ENCODE peak calls at places on chromosomes 7 and 10, in four cellular contexts. J is astrocyte, L is cardiac muscle cell, K is AG04450. I is an unnamed sample.

GRCh38 chr10:10804998-10805737 is 212.5 kb upstream of the CELF2 start:
- DNase-seq in K (no peak), J (peak; percentile 91), L (no peak), I (no peak)

GRCh38 chr10:69270990-69271389 is 7.3 kb upstream of the HK1 start:
- DNase-seq in K (no peak), L (no peak), J (no peak), I (no peak)

GRCh38 chr7:2814682-2815522 is 29.2 kb downstream of the GNA12 start:
- DNase-seq in L (no peak), J (peak; percentile 59), K (no peak), I (no peak)

GRCh38 chr7:42972703-42973500 is 40.7 kb downstream of the MRPL32 start:
- DNase-seq in K (peak; percentile 55), J (peak; percentile 99), L (peak; percentile 34), I (peak; percentile 23)

GRCh38 chr7:115838829-115839228 is 191.7 kb downstream of the TFEC start:
- DNase-seq in K (no peak), L (no peak), J (no peak), I (no peak)

GRCh38 chr7:28986723-28987122 is 28.6 kb upstream of the TRIL start:
- DNase-seq in J (peak; percentile 80), K (peak; percentile 52), L (no peak), I (no peak)

GRCh38 chr10:88934900-88935672 is 17.5 kb downstream of the ACTA2 start:
- DNase-seq in J (peak; percentile 62), L (peak; percentile 85), K (peak; percentile 60), I (peak; percentile 45)

GRCh38 chr7:100247152-100247757 is 27.5 kb downstream of the PVRIG start:
- DNase-seq in L (peak; percentile 49), K (peak; percentile 61), J (peak; percentile 69), I (peak; percentile 73)

GRCh38 chr7:85160223-85160622 is 26.6 kb downstream of the SEMA3D start:
- DNase-seq in J (peak; percentile 58), L (no peak), K (no peak), I (no peak)

GRCh38 chr7:23594879-23595604 is 2.1 kb upstream of the CCDC126 start:
- DNase-seq in K (no peak), L (no peak), J (no peak), I (peak; percentile 31)

GRCh38 chr10:63007112-63007511 is 126.0 kb upstream of the NRBF2 start:
- DNase-seq in J (no peak), K (no peak), L (no peak), I (no peak)

GRCh38 chr7:133301444-133301843 is 48.6 kb downstream of the EXOC4 start:
- DNase-seq in J (peak; percentile 33), L (no peak), K (no peak), I (no peak)

GRCh38 chr7:158959954-158960353 is 103.6 kb downstream of the DYNC2I1 start:
- DNase-seq in J (no peak), L (no peak), K (no peak), I (no peak)

GRCh38 chr7:158959021-158959717 is 102.8 kb downstream of the DYNC2I1 start:
- DNase-seq in K (no peak), J (no peak), L (no peak), I (no peak)

GRCh38 chr7:158957507-158957900 is 101.1 kb downstream of the DYNC2I1 start:
- DNase-seq in K (no peak), J (no peak), L (no peak), I (no peak)

GRCh38 chr7:158957921-158958471 is 101.6 kb downstream of the DYNC2I1 start:
- DNase-seq in J (no peak), L (no peak), K (no peak), I (no peak)

DNA sequence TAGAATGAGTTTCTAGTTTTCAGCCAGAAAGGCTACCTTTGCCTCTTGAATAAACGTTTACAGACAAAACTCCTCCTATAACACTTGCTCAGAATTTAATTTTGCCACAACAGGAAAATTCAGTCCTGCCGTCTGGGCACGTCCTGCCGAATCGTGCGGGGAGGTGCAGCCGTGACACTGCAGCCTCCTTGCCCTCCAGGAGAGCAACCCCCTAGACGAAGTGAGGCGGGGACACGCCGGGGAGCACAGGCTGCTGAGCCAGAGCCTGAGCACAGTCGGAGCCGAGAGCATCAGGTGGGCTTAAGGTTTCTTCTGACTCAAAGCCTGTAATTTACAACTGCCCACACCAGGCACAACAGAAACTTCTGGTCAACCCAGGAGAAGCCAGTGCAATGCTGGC is 102.3 kb downstream of the DYNC2I1 start:
- DNase-seq in K (no peak), L (no peak), J (no peak), I (no peak)
- H3K4me3 ChIP-seq in K (no peak overlapping the region), L (no peak overlapping the region), J (no peak overlapping the region), I (no peak overlapping the region)

GRCh38 chr7:142375710-142376313 is 118.0 kb upstream of the PRSS58 start:
- DNase-seq in J (no peak), K (no peak), L (peak; percentile 40), I (peak; percentile 18)
- TF ChIP-seq CTCF in J (no peak), K (no peak), L (no peak), I (peak; percentile 60)

GRCh38 chr10:70760271-70760787 is 24.8 kb downstream of the TBATA start:
- DNase-seq in J (no peak), L (no peak), K (no peak), I (no peak)

GRCh38 chr10:70759769-70760168 is 25.4 kb downstream of the TBATA start:
- DNase-seq in K (no peak), J (no peak), L (no peak), I (no peak)

GRCh38 chr10:70756710-70757360 is 28.3 kb downstream of the TBATA start:
- DNase-seq in K (no peak), J (peak; percentile 30), L (no peak), I (peak; percentile 18)

GRCh38 chr10:70757856-70758255 is 27.3 kb downstream of the TBATA start:
- DNase-seq in J (no peak), L (no peak), K (no peak), I (no peak)

GRCh38 chr10:70758757-70759514 is 26.2 kb downstream of the TBATA start:
- DNase-seq in J (peak; percentile 49), L (peak; percentile 88), K (peak; percentile 61), I (peak; percentile 31)
- H3K4me3 ChIP-seq in J (no peak overlapping the region), L (no peak overlapping the region), K (no peak overlapping the region), I (no peak overlapping the region)

GRCh38 chr7:117375380-117375779 is 51.9 kb downstream of the ASZ1 start:
- DNase-seq in K (no peak), L (no peak), J (no peak), I (no peak)
- TF ChIP-seq CTCF in K (peak; percentile 43), L (peak; percentile 30), J (peak; percentile 23), I (peak; percentile 32)

GRCh38 chr10:119896061-119896655 is 3.6 kb downstream of the SEC23IP start:
- DNase-seq in J (peak; percentile 85), L (peak; percentile 12), K (peak; percentile 78), I (no peak)

GRCh38 chr10:119892188-119893065 is at the start of gene SEC23IP:
- DNase-seq in K (peak; percentile 90), L (peak; percentile 96), J (peak; percentile 92), I (peak; percentile 86)

GRCh38 chr10:119896937-119897336 is 4.4 kb downstream of the SEC23IP start:
- DNase-seq in L (peak; percentile 90), J (no peak), K (no peak), I (no peak)

GRCh38 chr10:119897366-119897765 is 4.8 kb downstream of the SEC23IP start:
- DNase-seq in L (no peak), J (no peak), K (no peak), I (no peak)

GRCh38 chr10:119893845-119894427 is 1.4 kb downstream of the SEC23IP start:
- DNase-seq in J (no peak), K (no peak), L (no peak), I (no peak)
- H3K4me3 ChIP-seq in J (peak overlapping the region; percentile 39), K (peak overlapping the region; percentile 49), L (peak overlapping the region; percentile 100), I (no peak overlapping the region)